ENCODE peak calls at places on chromosomes 16 and 17, in ten cellular contexts. I is Kasumi-1; Q is RWPE1; R is AG09309; O is T1000; P is Ammon's horn; K is mesenteric fat pad; H is activated CD4-positive, CD25-positive, alpha-beta regulatory T cell; F is NCI-H1930; C is activated gamma-delta T cell treated with Interleukin-2 at 50 U/mL for 16 hours. Z is an unnamed sample.

GRCh38 chr17:78300962-78301820 is 58.7 kb downstream of the SOCS3 start:
- DNase-seq in H (no peak), P (no peak), O (no peak), C (no peak), F (no peak), Q (peak), I (no peak), R (no peak), K (no peak), Z (no peak)

GRCh38 chr16:48850097-48850496 is 240.1 kb upstream of the N4BP1 start:
- DNase-seq in C (no peak), R (no peak), F (no peak), P (no peak), K (no peak), Q (peak), H (no peak), I (no peak), O (no peak), Z (no peak)

GRCh38 chr16:31460582-31461002 is 1.3 kb downstream of the ARMC5 start:
- DNase-seq in P (peak), F (no peak), K (no peak), I (peak), Q (no peak), C (no peak), H (no peak), R (peak), O (no peak), Z (no peak)

GRCh38 chr16:88976359-88977027 is 514 bp downstream of the CBFA2T3 start:
- DNase-seq in C (no peak), Q (no peak), I (no peak), P (no peak), K (no peak), F (no peak), O (no peak), R (no peak), H (no peak), Z (no peak)

GRCh38 chr16:77760800-77761199 is 27.6 kb upstream of the VAT1L start:
- DNase-seq in R (no peak), P (no peak), H (no peak), C (no peak), Q (no peak), F (no peak), I (no peak), O (no peak), K (no peak), Z (no peak)

GRCh38 chr17:42111901-42112551 is 488 bp downstream of the DHX58 start:
- DNase-seq in R (no peak), Q (peak), H (no peak), O (no peak), I (no peak), C (no peak), K (no peak), F (no peak), P (peak), Z (no peak)

GRCh38 chr16:28324235-28324886 is 32.0 kb downstream of the SBK1 start:
- DNase-seq in K (no peak), I (no peak), O (no peak), Q (no peak), P (no peak), F (no peak), H (no peak), R (no peak), C (no peak), Z (no peak)

GRCh38 chr17:32525116-32525515 is 38.3 kb downstream of the CDK5R1 start:
- DNase-seq in Q (no peak), C (no peak), H (no peak), R (peak), I (no peak), F (no peak), K (no peak), P (no peak), O (no peak), Z (no peak)

GRCh38 chr16:14486520-14487303 is 143.3 kb downstream of the PARN start:
- DNase-seq in H (no peak), F (no peak), P (peak), I (no peak), R (peak), K (no peak), Q (peak), C (no peak), O (peak), Z (peak)

GRCh38 chr16:49455181-49455990 is 81.8 kb downstream of the C16orf78 start:
- DNase-seq in C (no peak), K (peak), Q (no peak), F (no peak), I (no peak), R (no peak), O (no peak), H (no peak), P (no peak), Z (no peak)

GRCh38 chr17:57782642-57783337 is 37.7 kb upstream of the CCDC182 start:
- DNase-seq in R (no peak), F (no peak), O (no peak), C (no peak), Q (no peak), P (no peak), K (no peak), I (no peak), H (no peak), Z (no peak)

GRCh38 chr16:81616321-81617020 is 162.6 kb upstream of the PLCG2 start:
- DNase-seq in K (no peak), O (no peak), P (peak), C (peak), F (no peak), R (no peak), H (peak), I (peak), Q (no peak), Z (peak)

GRCh38 chr16:83348991-83349390 is 458.8 kb upstream of the HSBP1 start:
- DNase-seq in K (no peak), Q (no peak), P (no peak), C (no peak), R (no peak), F (no peak), H (no peak), O (peak), I (no peak), Z (no peak)

GRCh38 chr17:2084129-2084765 is 29.3 kb downstream of the HIC1 start:
- DNase-seq in I (no peak), H (no peak), F (no peak), O (peak), P (no peak), Q (peak), R (no peak), K (no peak), C (no peak), Z (no peak)

GRCh38 chr17:59838196-59838911 is 54.4 kb downstream of the TUBD1 start:
- DNase-seq in Q (no peak), R (no peak), H (no peak), O (peak), F (no peak), K (no peak), P (no peak), C (no peak), I (peak), Z (no peak)

GRCh38 chr16:84924339-84925091 is 86.8 kb downstream of the ZDHHC7 start:
- DNase-seq in O (no peak), H (no peak), I (no peak), P (no peak), K (no peak), Q (no peak), R (no peak), F (no peak), C (no peak), Z (no peak)

GRCh38 chr16:71894229-71894920 is 956 bp upstream of the IST1 start:
- DNase-seq in P (peak), R (no peak), I (peak), C (peak), F (peak), K (no peak), Q (peak), O (peak), H (no peak), Z (peak)

GRCh38 chr17:45160505-45161287 is 979 bp upstream of the HEXIM2 start:
- DNase-seq in F (peak), C (peak), P (peak), Q (no peak), K (peak), O (no peak), R (no peak), I (peak), H (peak), Z (no peak)

GRCh38 chr16:13543850-13544249 is 376.1 kb upstream of the ERCC4 start:
- DNase-seq in C (no peak), F (no peak), O (no peak), H (no peak), K (no peak), P (no peak), R (no peak), Q (no peak), I (no peak), Z (no peak)

GRCh38 chr17:15651583-15652110 is 32.1 kb upstream of the FBXW10B start:
- DNase-seq in R (peak), K (peak), C (no peak), Q (peak), H (no peak), O (peak), F (no peak), P (peak), I (peak), Z (peak)

GRCh38 chr17:54153423-54153822 is 330.7 kb downstream of the KIF2B start:
- DNase-seq in K (no peak), O (no peak), F (no peak), I (no peak), P (no peak), Q (no peak), R (no peak), H (no peak), C (no peak), Z (no peak)

GRCh38 chr17:16491131-16491702 is 776 bp downstream of the LRRC75A start:
- DNase-seq in I (no peak), F (no peak), C (peak), P (no peak), R (no peak), O (no peak), Q (no peak), K (no peak), H (no peak), Z (no peak)

GRCh38 chr17:8287651-8288335 is 677 bp upstream of the RANGRF start:
- DNase-seq in O (no peak), C (no peak), I (no peak), F (no peak), Q (no peak), P (no peak), K (no peak), R (no peak), H (no peak), Z (no peak)

GRCh38 chr17:6328279-6328678 is 106.6 kb downstream of the AIPL1 start:
- DNase-seq in K (no peak), O (no peak), R (no peak), H (no peak), F (no peak), C (no peak), P (no peak), I (no peak), Q (peak), Z (no peak)